ENCODE peak calls at places on chromosomes 6 and 20, in seven cellular contexts. C is caudate nucleus, W is uterus, N is AG04450, X is Karpas-422, I is dorsolateral prefrontal cortex, H is suprapubic skin. G is an unnamed sample.

GRCh38 chr6:149636116-149636515 is 12.4 kb downstream of the KATNA1 start:
- DNase-seq in C (no peak), W (no peak), N (peak), X (no peak), I (no peak), H (no peak), G (no peak)

GRCh38 chr6:2578729-2579128 is 172.0 kb downstream of the MYLK4 start:
- DNase-seq in C (no peak), W (no peak), N (no peak), X (no peak), I (no peak), H (no peak), G (no peak)

GRCh38 chr6:136812174-136812573 is 10.2 kb upstream of the PEX7 start:
- DNase-seq in C (no peak), W (no peak), N (no peak), X (no peak), I (no peak), H (no peak), G (no peak)

GRCh38 chr6:166853371-166854325 is 102.7 kb downstream of the RNASET2 start:
- DNase-seq in C (no peak), W (no peak), N (no peak), X (peak), I (no peak), H (no peak), G (no peak)

GRCh38 chr6:161228096-161228495 is 45.8 kb downstream of the AGPAT4 start:
- DNase-seq in C (no peak), W (peak), N (no peak), X (no peak), I (no peak), H (no peak), G (no peak)

GRCh38 chr6:148932731-148933130 is 185.9 kb downstream of the UST start:
- DNase-seq in C (no peak), W (no peak), N (no peak), X (no peak), I (no peak), H (no peak), G (no peak)

GRCh38 chr6:2744206-2744771 is 6.4 kb downstream of the MYLK4 start:
- DNase-seq in C (no peak), W (no peak), N (no peak), X (no peak), I (no peak), H (no peak), G (no peak)

GRCh38 chr6:136784271-136784664 is 8.0 kb downstream of the MAP3K5 start:
- DNase-seq in C (no peak), W (no peak), N (no peak), X (no peak), I (no peak), H (no peak), G (no peak)

GRCh38 chr6:33976425-33977360 is 169.2 kb downstream of the GRM4 start:
- DNase-seq in C (no peak), W (peak), N (no peak), X (no peak), I (no peak), H (peak), G (no peak)

GRCh38 chr6:108948252-108948651 is 100.0 kb downstream of the ARMC2 start:
- DNase-seq in C (no peak), W (no peak), N (no peak), X (no peak), I (peak), H (no peak), G (no peak)
- H3K27ac ChIP-seq in C (peak), W (peak), N (no peak), X (no peak), I (peak), H (peak), G (no peak)

DNA sequence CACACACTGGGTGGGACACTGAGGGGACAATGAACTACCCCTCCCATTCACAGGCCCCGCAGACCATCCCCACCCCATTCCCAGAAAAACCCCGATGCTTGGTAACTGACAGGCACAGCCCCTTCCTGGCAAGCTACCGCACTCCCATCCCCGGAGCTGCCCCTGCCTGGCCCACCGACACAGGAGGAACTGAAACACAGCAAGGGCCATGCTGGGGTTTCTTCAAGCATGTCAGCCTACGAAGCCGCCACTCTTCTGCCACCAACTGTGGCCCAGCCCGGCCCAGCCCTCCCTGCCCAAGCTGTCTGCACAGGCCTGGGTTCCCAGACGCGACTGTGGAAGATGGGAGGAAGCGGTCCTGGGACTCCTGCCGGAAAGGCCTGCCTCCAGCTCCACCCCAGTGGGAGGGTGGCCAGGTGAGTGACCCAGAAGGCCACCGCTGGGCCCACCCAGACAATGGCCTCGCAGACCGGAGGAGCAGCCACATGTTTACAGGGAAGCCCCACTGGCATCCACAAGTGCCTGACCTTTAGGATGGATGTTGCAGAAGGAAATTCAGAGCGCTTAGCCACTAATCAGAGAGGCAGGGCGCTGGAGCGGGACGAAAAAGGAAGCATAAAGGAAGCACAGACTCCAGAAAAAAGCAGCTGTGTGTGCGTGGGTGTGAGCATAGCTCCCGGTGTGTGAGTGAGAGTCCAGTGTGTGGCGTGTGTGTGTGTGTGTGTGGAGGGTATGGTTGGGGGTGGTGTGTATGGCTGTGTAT is 91.5 kb downstream of the PRND start:
- DNase-seq in C (peak), W (no peak), N (no peak), X (peak), I (no peak), H (peak), G (no peak)
- H3K27ac ChIP-seq in C (peak), W (peak), N (no peak), X (peak), I (peak), H (peak), G (peak)

GRCh38 chr6:65852369-65852852 is 145.4 kb upstream of the EYS start:
- DNase-seq in C (no peak), W (no peak), N (no peak), X (no peak), I (no peak), H (no peak), G (no peak)
- H3K27ac ChIP-seq in C (no peak), W (no peak), N (no peak), X (no peak), I (no peak), H (no peak), G (no peak)

DNA sequence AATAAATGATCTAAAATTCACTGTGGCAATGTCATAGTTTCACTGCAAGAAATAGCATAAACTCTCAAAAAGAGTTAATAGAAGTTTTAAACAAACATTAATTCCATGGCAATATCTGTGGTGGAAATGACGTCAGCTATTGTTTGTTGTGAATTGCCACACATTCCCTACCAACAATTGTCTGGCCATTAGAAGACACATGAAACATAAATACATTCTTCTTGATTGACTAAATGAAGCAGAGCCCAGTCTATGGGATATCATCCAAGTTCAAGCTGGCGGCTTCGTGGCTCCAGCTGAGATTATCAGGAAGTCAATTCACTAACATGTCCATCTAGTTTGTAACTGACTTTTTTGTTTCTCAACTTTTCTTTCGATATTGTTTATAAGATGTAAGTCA is 369.0 kb downstream of the ARHGAP18 start:
- DNase-seq in C (no peak), W (no peak), N (peak), X (no peak), I (no peak), H (peak), G (no peak)
- H3K27ac ChIP-seq in C (no peak), W (no peak), N (no peak), X (no peak), I (no peak), H (no peak), G (no peak)

GRCh38 chr6:109296305-109296915 is 85.9 kb downstream of the CD164 start:
- DNase-seq in C (no peak), W (no peak), N (no peak), X (no peak), I (no peak), H (no peak), G (no peak)
- H3K27ac ChIP-seq in C (no peak), W (no peak), N (no peak), X (no peak), I (no peak), H (no peak), G (no peak)

G was measured in substantia nigra.